ENCODE peak calls at places on chromosomes 12 and 14, in four cellular contexts. P is GM12878, X is K562, A is HepG2. L is an unnamed sample.

GRCh38 chr12:104182144-104182543 is 33.4 kb upstream of the TXNRD1 start:
- DNase-seq in P (no peak), X (no peak), A (no peak), L (no peak)

GRCh38 chr12:6946033-6946919 is 2.5 kb downstream of the C12orf57 start:
- DNase-seq in P (peak), X (peak), A (peak), L (no peak)

GRCh38 chr14:55913324-55914035 is 204.7 kb upstream of the PELI2 start:
- DNase-seq in P (no peak), X (no peak), A (no peak), L (no peak)

GRCh38 chr14:91288876-91289275 is 44.4 kb upstream of the GPR68 start:
- DNase-seq in P (no peak), X (no peak), A (no peak), L (no peak)

GRCh38 chr12:6200266-6201198 is at the start of gene CD9:
- DNase-seq in P (no peak), X (peak), A (no peak), L (peak)

GRCh38 chr12:131387281-131388163 is 323.4 kb upstream of the SFSWAP start:
- DNase-seq in P (no peak), X (peak), A (no peak), L (no peak)

GRCh38 chr14:59360923-59361794 is 104.0 kb downstream of the GPR135 start:
- DNase-seq in P (no peak), X (peak), A (peak), L (no peak)

GRCh38 chr14:63677891-63678379 is 36.3 kb upstream of the WDR89 start:
- DNase-seq in P (no peak), X (no peak), A (no peak), L (peak)

GRCh38 chr14:100536721-100537700 is 50.2 kb downstream of the BEGAIN start:
- DNase-seq in P (no peak), X (no peak), A (no peak), L (no peak)

GRCh38 chr14:103031956-103032355 is 25.4 kb downstream of the CDC42BPB start:
- DNase-seq in P (no peak), X (no peak), A (no peak), L (peak)

GRCh38 chr14:31270196-31270772 is 62.7 kb upstream of the HECTD1 start:
- DNase-seq in P (no peak), X (no peak), A (peak), L (no peak)

GRCh38 chr12:42172811-42173210 is 28.1 kb upstream of the GXYLT1 start:
- DNase-seq in P (no peak), X (no peak), A (no peak), L (no peak)

GRCh38 chr14:66240112-66240511 is 246.1 kb upstream of the CCDC196 start:
- DNase-seq in P (no peak), X (no peak), A (no peak), L (no peak)

GRCh38 chr12:19190292-19191031 is 60.9 kb downstream of the PLEKHA5 start:
- DNase-seq in P (no peak), X (no peak), A (no peak), L (no peak)

GRCh38 chr12:67705394-67706370 is 57.1 kb downstream of the DYRK2 start:
- DNase-seq in P (no peak), X (no peak), A (no peak), L (no peak)

GRCh38 chr12:116765271-116765670 is 27.2 kb downstream of the RNFT2 start:
- DNase-seq in P (no peak), X (no peak), A (no peak), L (no peak)

GRCh38 chr12:30694971-30695326 is 720 bp downstream of the IPO8 start:
- DNase-seq in P (no peak), X (peak), A (peak), L (peak)

GRCh38 chr14:69013943-69014782 is 35.1 kb upstream of the ACTN1 start:
- DNase-seq in P (no peak), X (no peak), A (peak), L (no peak)

GRCh38 chr12:5170894-5171293 is 127.2 kb downstream of the KCNA5 start:
- DNase-seq in P (no peak), X (no peak), A (no peak), L (no peak)

GRCh38 chr12:10301103-10301502 is 6.6 kb upstream of the KLRD1 start:
- DNase-seq in P (no peak), X (no peak), A (no peak), L (no peak)

GRCh38 chr12:124243936-124244335 is 51.0 kb upstream of the RFLNA start:
- DNase-seq in P (no peak), X (no peak), A (no peak), L (no peak)

GRCh38 chr12:52168019-52168717 is 23.6 kb downstream of the KRT80 start:
- DNase-seq in P (no peak), X (no peak), A (peak), L (no peak)

GRCh38 chr12:67991158-67991557 is 1.9 kb downstream of the IFNG-AS1 start:
- DNase-seq in P (no peak), X (no peak), A (no peak), L (no peak)

GRCh38 chr14:98819867-98820206 is 452.2 kb downstream of the BCL11B start:
- DNase-seq in P (no peak), X (no peak), A (no peak), L (no peak)

GRCh38 chr12:89901319-89901718 is 192.7 kb upstream of the ATP2B1 start:
- DNase-seq in P (no peak), X (no peak), A (no peak), L (no peak)

GRCh38 chr12:116979109-116979508 is 68.4 kb downstream of the FBXW8 start:
- DNase-seq in P (no peak), X (no peak), A (no peak), L (no peak)

GRCh38 chr12:106126441-106127288 is 12.1 kb downstream of the NUAK1 start:
- DNase-seq in P (no peak), X (no peak), A (peak), L (no peak)

GRCh38 chr14:97379091-97379531 is 581.9 kb downstream of the VRK1 start:
- DNase-seq in P (no peak), X (no peak), A (no peak), L (no peak)

GRCh38 chr14:61574514-61574807 is 120.9 kb upstream of the HIF1A start:
- DNase-seq in P (no peak), X (no peak), A (no peak), L (no peak)

GRCh38 chr14:49992901-49993335 is 100.0 kb downstream of the ARF6 start:
- DNase-seq in P (peak), X (no peak), A (peak), L (no peak)

GRCh38 chr12:4807116-4807783 is 87.0 kb downstream of the GALNT8 start:
- DNase-seq in P (no peak), X (no peak), A (no peak), L (no peak)

GRCh38 chr12:92784795-92785562 is 82.2 kb downstream of the PLEKHG7 start:
- DNase-seq in P (peak), X (peak), A (peak), L (peak)

GRCh38 chr12:11702959-11703358 is 53.5 kb downstream of the ETV6 start:
- DNase-seq in P (no peak), X (no peak), A (no peak), L (no peak)

GRCh38 chr12:80352476-80352875 is 91.6 kb upstream of the PTPRQ start:
- DNase-seq in P (no peak), X (no peak), A (no peak), L (no peak)

GRCh38 chr12:90061834-90062233 is 353.2 kb upstream of the ATP2B1 start:
- DNase-seq in P (no peak), X (no peak), A (no peak), L (no peak)

GRCh38 chr12:39723831-39724230 is 104.2 kb upstream of the ABCD2 start:
- DNase-seq in P (no peak), X (no peak), A (no peak), L (no peak)

GRCh38 chr12:52686063-52686462 is 5.9 kb upstream of the KRT1 start:
- DNase-seq in P (no peak), X (no peak), A (no peak), L (no peak)

GRCh38 chr12:80837342-80837978 is 100.3 kb downstream of the LIN7A start:
- DNase-seq in P (no peak), X (no peak), A (peak), L (peak)

GRCh38 chr14:44162197-44162596 is 344.9 kb downstream of the FSCB start:
- DNase-seq in P (no peak), X (no peak), A (peak), L (no peak)

GRCh38 chr14:44168566-44168965 is 338.5 kb downstream of the FSCB start:
- DNase-seq in P (no peak), X (no peak), A (no peak), L (no peak)

GRCh38 chr14:44165286-44165685 is 341.8 kb downstream of the FSCB start:
- DNase-seq in P (no peak), X (no peak), A (no peak), L (no peak)

GRCh38 chr14:44166611-44167010 is 340.5 kb downstream of the FSCB start:
- DNase-seq in P (no peak), X (no peak), A (no peak), L (no peak)

GRCh38 chr14:44163946-44164345 is 343.1 kb downstream of the FSCB start:
- DNase-seq in P (no peak), X (no peak), A (no peak), L (no peak)
- TF ChIP-seq FOXK2 in P (no peak), X (no peak), A (no peak), L (no peak)

GRCh38 chr14:105051182-105052109 is 13.8 kb downstream of the GPR132 start:
- DNase-seq in P (no peak), X (no peak), A (no peak), L (no peak)
- TF ChIP-seq FOXM1 in P (no peak), X (no peak), A (no peak), L (no peak)

GRCh38 chr14:93056840-93057585 is 58.7 kb downstream of the ITPK1 start:
- DNase-seq in P (no peak), X (no peak), A (peak), L (no peak)
- TF ChIP-seq FOXK2 in P (no peak), X (no peak), A (no peak), L (no peak)

GRCh38 chr12:56234746-56235436 is 5.0 kb downstream of the SLC39A5 start:
- DNase-seq in P (no peak), X (no peak), A (no peak), L (no peak)
- TF ChIP-seq FOXM1 in P (no peak), X (no peak), A (no peak), L (no peak)

GRCh38 chr12:121499929-121500793 is 80.7 kb downstream of the KDM2B start:
- DNase-seq in P (no peak), X (peak), A (peak), L (peak)
- TF ChIP-seq FOXK2 in P (no peak), X (no peak), A (no peak), L (no peak)

DNA sequence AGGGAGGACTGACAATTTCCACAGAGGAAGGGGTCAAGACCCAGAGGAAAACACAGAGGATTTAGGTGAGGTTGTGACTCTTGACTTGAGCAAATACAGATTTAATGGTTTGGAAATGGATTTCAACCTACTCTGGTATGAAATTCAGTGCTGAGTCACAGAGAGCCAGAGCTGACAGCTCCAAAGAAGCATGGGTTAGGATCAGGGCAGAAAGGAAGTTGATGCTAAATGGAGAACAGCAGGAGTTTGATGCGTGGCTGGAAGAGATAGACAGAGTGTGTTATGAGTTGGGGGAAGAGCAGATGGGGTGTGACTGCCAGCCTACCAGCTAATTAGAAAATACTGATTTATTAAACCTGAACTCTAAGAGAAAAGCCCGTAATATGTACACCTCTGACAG is 272.6 kb downstream of the FOXG1 start:
- DNase-seq in P (no peak), X (no peak), A (no peak), L (no peak)
- TF ChIP-seq FOXM1 in P (no peak), X (no peak), A (no peak), L (no peak)

GRCh38 chr12:64724201-64724745 is 34.9 kb downstream of the GNS start:
- DNase-seq in P (no peak), X (no peak), A (no peak), L (no peak)
- TF ChIP-seq FOXK2 in P (no peak), X (no peak), A (no peak), L (no peak)

GRCh38 chr12:2052861-2053674 is at the start of gene CACNA1C:
- DNase-seq in P (no peak), X (no peak), A (no peak), L (peak)
- TF ChIP-seq FOXM1 in P (no peak), X (no peak), A (no peak), L (no peak)

GRCh38 chr14:77097006-77097688 is 911 bp upstream of the CIPC start:
- DNase-seq in P (no peak), X (no peak), A (peak), L (no peak)
- TF ChIP-seq FOXK2 in P (no peak), X (no peak), A (no peak), L (no peak)

DNA sequence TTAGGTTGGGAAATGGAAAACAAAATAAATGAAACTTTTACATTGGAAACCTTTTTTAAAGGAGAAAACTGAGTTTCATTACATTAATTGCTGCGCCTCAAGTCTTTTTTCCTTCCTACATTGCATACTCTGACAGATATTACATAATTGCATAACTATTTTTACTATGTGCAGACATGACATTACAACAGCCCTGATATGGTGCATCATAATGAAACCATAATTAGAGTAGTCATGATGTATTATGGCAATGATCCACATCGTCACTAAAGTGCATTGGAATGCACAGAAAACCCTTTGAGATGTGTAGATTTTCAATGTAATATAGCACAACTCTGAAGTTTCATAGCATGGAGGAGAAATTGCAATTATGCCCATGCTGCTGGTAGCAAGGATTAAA is 217.8 kb upstream of the NPAS3 start:
- DNase-seq in P (no peak), X (no peak), A (no peak), L (no peak)
- TF ChIP-seq FOXM1 in P (no peak), X (no peak), A (no peak), L (no peak)